ENCODE peak calls at places on chromosome 21, in seven cellular contexts. R is HT1080; Q is posterior vena cava; F is astrocyte of the cerebellum; P is Caki2; O is stimulated activated CD4-positive, alpha-beta T cell treated with anti-CD3 and anti-CD28 coated beads, Interleukin-4, amount 100 ng/mL, for 48 hours; A is neuronal stem cell. K is an unnamed sample.

GRCh38 chr21:15498455-15498854 is 231.3 kb upstream of the USP25 start:
- DNase-seq in P (no peak), F (no peak), R (no peak), O (no peak), Q (no peak), A (no peak), K (no peak)

GRCh38 chr21:31901342-31901741 is 28.5 kb downstream of the HUNK start:
- DNase-seq in P (no peak), R (no peak), O (no peak), Q (no peak), F (no peak), A (no peak), K (no peak)

GRCh38 chr21:32147041-32147440 is 131.8 kb downstream of the MIS18A start:
- DNase-seq in Q (no peak), R (no peak), F (no peak), O (no peak), A (no peak), P (no peak), K (peak)

GRCh38 chr21:34157456-34158025 is 84.2 kb downstream of the MRPS6 start:
- DNase-seq in P (peak), R (peak), F (no peak), O (no peak), Q (no peak), A (no peak), K (peak)

GRCh38 chr21:44414291-44415072 is 40.8 kb upstream of the LRRC3 start:
- DNase-seq in P (no peak), A (no peak), Q (no peak), R (no peak), F (no peak), O (no peak), K (no peak)

GRCh38 chr21:15275615-15276228 is 210.9 kb upstream of the NRIP1 start:
- DNase-seq in O (no peak), Q (no peak), F (no peak), A (no peak), P (no peak), R (no peak), K (no peak)

GRCh38 chr21:33070921-33071877 is 1.3 kb downstream of the OLIG1 start:
- DNase-seq in Q (no peak), F (no peak), R (no peak), A (no peak), P (no peak), O (no peak), K (no peak)

GRCh38 chr21:9753943-9754342 is 767.4 kb upstream of the TPTE start:
- DNase-seq in P (no peak), A (no peak), F (no peak), R (no peak), Q (no peak), O (no peak), K (no peak)

GRCh38 chr21:45220106-45220505 is 67.6 kb downstream of the POFUT2 start:
- DNase-seq in F (no peak), Q (no peak), A (no peak), R (no peak), O (no peak), P (no peak), K (no peak)

GRCh38 chr21:29299046-29299905 is 554 bp downstream of the BACH1 start:
- DNase-seq in R (peak), Q (peak), O (peak), F (no peak), A (peak), P (peak), K (no peak)

GRCh38 chr21:31566061-31566460 is 93.4 kb upstream of the SOD1 start:
- DNase-seq in A (no peak), O (no peak), P (no peak), R (no peak), F (no peak), Q (no peak), K (no peak)

GRCh38 chr21:29075706-29076447 is 2.4 kb upstream of the CCT8 start:
- DNase-seq in A (no peak), Q (no peak), R (peak), P (peak), F (no peak), O (no peak), K (no peak)

GRCh38 chr21:37357691-37358090 is 8.9 kb upstream of the DYRK1A start:
- DNase-seq in O (no peak), P (no peak), Q (no peak), A (no peak), F (no peak), R (no peak), K (no peak)

GRCh38 chr21:45108808-45109800 is 34.7 kb downstream of the ADARB1 start:
- DNase-seq in P (no peak), A (no peak), F (no peak), R (no peak), O (no peak), Q (peak), K (no peak)

GRCh38 chr21:27564684-27565280 is 597.9 kb upstream of the ADAMTS5 start:
- DNase-seq in O (no peak), A (peak), F (no peak), R (peak), Q (no peak), P (peak), K (no peak)

GRCh38 chr21:35716886-35717285 is 343.4 kb downstream of the SETD4 start:
- DNase-seq in A (no peak), F (no peak), Q (no peak), P (no peak), R (no peak), O (no peak), K (no peak)

GRCh38 chr21:14306143-14306907 is 76.6 kb downstream of the HSPA13 start:
- DNase-seq in A (no peak), O (no peak), F (no peak), R (no peak), Q (no peak), P (no peak), K (no peak)

GRCh38 chr21:44378646-44379581 is 25.5 kb downstream of the TRPM2 start:
- DNase-seq in A (no peak), Q (peak), O (no peak), P (no peak), F (no peak), R (no peak), K (no peak)

GRCh38 chr21:38800924-38801744 is 4.6 kb upstream of the ETS2 start:
- DNase-seq in A (no peak), O (no peak), P (no peak), Q (no peak), R (no peak), F (no peak), K (no peak)

GRCh38 chr21:29601072-29601471 is 302.4 kb downstream of the BACH1 start:
- DNase-seq in P (no peak), F (no peak), Q (no peak), A (no peak), R (no peak), O (no peak), K (no peak)

GRCh38 chr21:44539031-44539430 is 964 bp downstream of the KRTAP10-1 start:
- DNase-seq in F (no peak), A (no peak), O (no peak), Q (peak), R (no peak), P (no peak), K (no peak)

GRCh38 chr21:36887983-36888382 is 78.5 kb downstream of the HLCS start:
- DNase-seq in P (no peak), R (no peak), F (no peak), A (peak), Q (no peak), O (no peak), K (no peak)

GRCh38 chr21:16588433-16588860 is 858.7 kb downstream of the USP25 start:
- DNase-seq in F (no peak), P (peak), A (peak), O (no peak), Q (peak), R (peak), K (peak)

GRCh38 chr21:39196310-39196709 is 13.1 kb upstream of the PSMG1 start:
- DNase-seq in R (no peak), F (no peak), A (no peak), O (no peak), P (no peak), Q (no peak), K (no peak)

GRCh38 chr21:43885721-43886120 is 20.7 kb downstream of the AGPAT3 start:
- DNase-seq in P (no peak), R (no peak), O (no peak), A (no peak), F (no peak), Q (peak), K (no peak)

GRCh38 chr21:42423197-42423675 is 19.5 kb downstream of the UBASH3A start:
- DNase-seq in R (no peak), O (no peak), A (no peak), P (no peak), F (no peak), Q (no peak), K (no peak)

GRCh38 chr21:45535341-45536081 is 6.7 kb downstream of the SLC19A1 start:
- DNase-seq in Q (peak), O (no peak), R (no peak), F (no peak), P (no peak), A (no peak), K (no peak)

GRCh38 chr21:37338671-37339526 is 27.7 kb upstream of the DYRK1A start:
- DNase-seq in Q (no peak), P (peak), O (no peak), A (no peak), F (peak), R (peak), K (peak)

GRCh38 chr21:26130249-26130896 is 40.2 kb downstream of the APP start:
- DNase-seq in F (no peak), A (no peak), P (no peak), Q (no peak), O (no peak), R (no peak), K (no peak)

GRCh38 chr21:46160563-46161179 is 5.3 kb upstream of the FTCD start:
- DNase-seq in P (no peak), Q (no peak), A (no peak), R (no peak), F (no peak), O (no peak), K (no peak)

GRCh38 chr21:43323244-43324005 is 103.5 kb downstream of the SIK1 start:
- DNase-seq in P (no peak), A (no peak), Q (no peak), O (no peak), R (no peak), F (no peak), K (no peak)

GRCh38 chr21:31875424-31876097 is 2.7 kb downstream of the HUNK start:
- DNase-seq in O (no peak), F (no peak), A (no peak), R (no peak), Q (no peak), P (no peak), K (no peak)

GRCh38 chr21:36888466-36888865 is 78.0 kb downstream of the HLCS start:
- DNase-seq in A (no peak), O (no peak), P (no peak), Q (no peak), F (no peak), R (no peak), K (no peak)

K was measured in epithelial cell of proximal tubule.